ENCODE peak calls at places on chromosomes 5 and 9, in nine cellular contexts. One of them, this sample, is unnamed.

GRCh38 chr5:179615203-179615602 is 8.3 kb downstream of the HNRNPH1 start:
- DNase-seq in upper lobe of right lung: no peak
- DNase-seq in kidney epithelial cell: no peak
- DNase-seq in adrenal gland: no peak
- DNase-seq in IMR-90: peak
- DNase-seq in fibroblast of the aortic adventitia: no peak
- DNase-seq in endothelial cell: no peak
- DNase-seq in endodermal cell: no peak
- DNase-seq in endothelial cell of umbilical vein: no peak
- DNase-seq in this sample: no peak

GRCh38 chr5:142977363-142978051 is 207.3 kb downstream of the ARHGAP26 start:
- DNase-seq in upper lobe of right lung: no peak
- DNase-seq in kidney epithelial cell: peak
- DNase-seq in adrenal gland: no peak
- DNase-seq in IMR-90: peak
- DNase-seq in fibroblast of the aortic adventitia: peak
- DNase-seq in endothelial cell: no peak
- DNase-seq in endodermal cell: peak
- DNase-seq in endothelial cell of umbilical vein: peak
- DNase-seq in this sample: no peak

GRCh38 chr5:139886213-139886612 is 90.6 kb downstream of the PSD2 start:
- DNase-seq in upper lobe of right lung: no peak
- DNase-seq in kidney epithelial cell: no peak
- DNase-seq in adrenal gland: no peak
- DNase-seq in IMR-90: no peak
- DNase-seq in fibroblast of the aortic adventitia: no peak
- DNase-seq in endothelial cell: no peak
- DNase-seq in endodermal cell: no peak
- DNase-seq in endothelial cell of umbilical vein: no peak
- DNase-seq in this sample: no peak

GRCh38 chr5:1508679-1509290 is 15.0 kb downstream of the LPCAT1 start:
- DNase-seq in upper lobe of right lung: peak
- DNase-seq in kidney epithelial cell: no peak
- DNase-seq in adrenal gland: peak
- DNase-seq in IMR-90: peak
- DNase-seq in fibroblast of the aortic adventitia: no peak
- DNase-seq in endothelial cell: no peak
- DNase-seq in endodermal cell: peak
- DNase-seq in endothelial cell of umbilical vein: no peak
- DNase-seq in this sample: no peak

GRCh38 chr9:81035171-81035570 is 654.2 kb downstream of the TLE1 start:
- DNase-seq in upper lobe of right lung: no peak
- DNase-seq in kidney epithelial cell: peak
- DNase-seq in adrenal gland: no peak
- DNase-seq in IMR-90: peak
- DNase-seq in fibroblast of the aortic adventitia: peak
- DNase-seq in endothelial cell: no peak
- DNase-seq in endodermal cell: no peak
- DNase-seq in endothelial cell of umbilical vein: no peak
- DNase-seq in this sample: no peak

GRCh38 chr9:34612788-34613390 is 992 bp upstream of the RPP25L start:
- DNase-seq in upper lobe of right lung: peak
- DNase-seq in kidney epithelial cell: no peak
- DNase-seq in adrenal gland: peak
- DNase-seq in IMR-90: peak
- DNase-seq in fibroblast of the aortic adventitia: peak
- DNase-seq in endothelial cell: peak
- DNase-seq in endodermal cell: peak
- DNase-seq in endothelial cell of umbilical vein: peak
- DNase-seq in this sample: peak

GRCh38 chr5:132677191-132677590 is 3.4 kb downstream of the IL4 start:
- DNase-seq in upper lobe of right lung: peak
- DNase-seq in kidney epithelial cell: peak
- DNase-seq in adrenal gland: peak
- DNase-seq in IMR-90: peak
- DNase-seq in fibroblast of the aortic adventitia: peak
- DNase-seq in endothelial cell: peak
- DNase-seq in endodermal cell: peak
- DNase-seq in endothelial cell of umbilical vein: peak
- DNase-seq in this sample: peak

GRCh38 chr5:53350991-53351770 is 129.2 kb upstream of the FST start:
- DNase-seq in upper lobe of right lung: no peak
- DNase-seq in kidney epithelial cell: no peak
- DNase-seq in adrenal gland: no peak
- DNase-seq in IMR-90: peak
- DNase-seq in fibroblast of the aortic adventitia: no peak
- DNase-seq in endothelial cell: peak
- DNase-seq in endodermal cell: no peak
- DNase-seq in endothelial cell of umbilical vein: no peak
- DNase-seq in this sample: no peak

GRCh38 chr9:136267261-136268111 is 21.9 kb upstream of the QSOX2 start:
- DNase-seq in upper lobe of right lung: peak
- DNase-seq in kidney epithelial cell: peak
- DNase-seq in adrenal gland: peak
- DNase-seq in IMR-90: peak
- DNase-seq in fibroblast of the aortic adventitia: peak
- DNase-seq in endothelial cell: peak
- DNase-seq in endodermal cell: peak
- DNase-seq in endothelial cell of umbilical vein: peak
- DNase-seq in this sample: peak

GRCh38 chr9:132575811-132576210 is 6.6 kb upstream of the BARHL1 start:
- DNase-seq in upper lobe of right lung: no peak
- DNase-seq in kidney epithelial cell: no peak
- DNase-seq in adrenal gland: no peak
- DNase-seq in IMR-90: no peak
- DNase-seq in fibroblast of the aortic adventitia: no peak
- DNase-seq in endothelial cell: no peak
- DNase-seq in endodermal cell: no peak
- DNase-seq in endothelial cell of umbilical vein: no peak
- DNase-seq in this sample: no peak

GRCh38 chr9:134368571-134368970 is 42.3 kb downstream of the RXRA start:
- DNase-seq in upper lobe of right lung: no peak
- DNase-seq in kidney epithelial cell: no peak
- DNase-seq in adrenal gland: no peak
- DNase-seq in IMR-90: no peak
- DNase-seq in fibroblast of the aortic adventitia: no peak
- DNase-seq in endothelial cell: no peak
- DNase-seq in endodermal cell: no peak
- DNase-seq in endothelial cell of umbilical vein: no peak
- DNase-seq in this sample: no peak

GRCh38 chr9:124593080-124594058 is 86.2 kb upstream of the NR5A1 start:
- DNase-seq in upper lobe of right lung: no peak
- DNase-seq in kidney epithelial cell: no peak
- DNase-seq in adrenal gland: no peak
- DNase-seq in IMR-90: peak
- DNase-seq in fibroblast of the aortic adventitia: no peak
- DNase-seq in endothelial cell: peak
- DNase-seq in endodermal cell: peak
- DNase-seq in endothelial cell of umbilical vein: no peak
- DNase-seq in this sample: no peak

GRCh38 chr5:68264024-68264956 is 48.7 kb downstream of the PIK3R1 start:
- DNase-seq in upper lobe of right lung: no peak
- DNase-seq in kidney epithelial cell: no peak
- DNase-seq in adrenal gland: peak
- DNase-seq in IMR-90: peak
- DNase-seq in fibroblast of the aortic adventitia: peak
- DNase-seq in endothelial cell: no peak
- DNase-seq in endodermal cell: no peak
- DNase-seq in endothelial cell of umbilical vein: peak
- DNase-seq in this sample: no peak

GRCh38 chr9:2015581-2016410 is 649 bp downstream of the SMARCA2 start:
- DNase-seq in upper lobe of right lung: peak
- DNase-seq in kidney epithelial cell: no peak
- DNase-seq in adrenal gland: peak
- DNase-seq in IMR-90: peak
- DNase-seq in fibroblast of the aortic adventitia: peak
- DNase-seq in endothelial cell: peak
- DNase-seq in endodermal cell: peak
- DNase-seq in endothelial cell of umbilical vein: peak
- DNase-seq in this sample: peak

GRCh38 chr5:119078071-119078846 is 7.4 kb downstream of the DMXL1 start:
- DNase-seq in upper lobe of right lung: no peak
- DNase-seq in kidney epithelial cell: no peak
- DNase-seq in adrenal gland: no peak
- DNase-seq in IMR-90: no peak
- DNase-seq in fibroblast of the aortic adventitia: no peak
- DNase-seq in endothelial cell: no peak
- DNase-seq in endodermal cell: no peak
- DNase-seq in endothelial cell of umbilical vein: no peak
- DNase-seq in this sample: no peak

GRCh38 chr9:137949260-137949659 is 71.7 kb downstream of the CACNA1B start:
- DNase-seq in upper lobe of right lung: no peak
- DNase-seq in kidney epithelial cell: no peak
- DNase-seq in adrenal gland: no peak
- DNase-seq in IMR-90: no peak
- DNase-seq in fibroblast of the aortic adventitia: no peak
- DNase-seq in endothelial cell: no peak
- DNase-seq in endodermal cell: no peak
- DNase-seq in endothelial cell of umbilical vein: no peak
- DNase-seq in this sample: no peak

GRCh38 chr5:159049844-159050318 is 49.8 kb downstream of the EBF1 start:
- DNase-seq in upper lobe of right lung: no peak
- DNase-seq in kidney epithelial cell: no peak
- DNase-seq in adrenal gland: no peak
- DNase-seq in IMR-90: peak
- DNase-seq in fibroblast of the aortic adventitia: peak
- DNase-seq in endothelial cell: no peak
- DNase-seq in endodermal cell: no peak
- DNase-seq in endothelial cell of umbilical vein: peak
- DNase-seq in this sample: no peak
- TF ChIP-seq CTCF in upper lobe of right lung: peak
- TF ChIP-seq CTCF in kidney epithelial cell: peak
- TF ChIP-seq CTCF in adrenal gland: peak
- TF ChIP-seq CTCF in IMR-90: peak
- TF ChIP-seq CTCF in fibroblast of the aortic adventitia: peak
- TF ChIP-seq CTCF in endothelial cell: no peak
- TF ChIP-seq CTCF in endodermal cell: peak
- TF ChIP-seq CTCF in endothelial cell of umbilical vein: peak
- TF ChIP-seq CTCF in this sample: no peak

GRCh38 chr9:4077499-4078102 is 222.3 kb downstream of the GLIS3 start:
- DNase-seq in upper lobe of right lung: peak
- DNase-seq in kidney epithelial cell: no peak
- DNase-seq in adrenal gland: peak
- DNase-seq in IMR-90: peak
- DNase-seq in fibroblast of the aortic adventitia: peak
- DNase-seq in endothelial cell: peak
- DNase-seq in endodermal cell: peak
- DNase-seq in endothelial cell of umbilical vein: peak
- DNase-seq in this sample: peak

GRCh38 chr9:4070266-4070665 is 229.6 kb downstream of the GLIS3 start:
- DNase-seq in upper lobe of right lung: no peak
- DNase-seq in kidney epithelial cell: no peak
- DNase-seq in adrenal gland: no peak
- DNase-seq in IMR-90: no peak
- DNase-seq in fibroblast of the aortic adventitia: no peak
- DNase-seq in endothelial cell: no peak
- DNase-seq in endodermal cell: no peak
- DNase-seq in endothelial cell of umbilical vein: no peak
- DNase-seq in this sample: no peak

GRCh38 chr9:4069457-4070162 is 230.3 kb downstream of the GLIS3 start:
- DNase-seq in upper lobe of right lung: no peak
- DNase-seq in kidney epithelial cell: no peak
- DNase-seq in adrenal gland: no peak
- DNase-seq in IMR-90: no peak
- DNase-seq in fibroblast of the aortic adventitia: no peak
- DNase-seq in endothelial cell: no peak
- DNase-seq in endodermal cell: no peak
- DNase-seq in endothelial cell of umbilical vein: no peak
- DNase-seq in this sample: no peak

GRCh38 chr9:4068914-4069313 is 231.0 kb downstream of the GLIS3 start:
- DNase-seq in upper lobe of right lung: no peak
- DNase-seq in kidney epithelial cell: no peak
- DNase-seq in adrenal gland: no peak
- DNase-seq in IMR-90: no peak
- DNase-seq in fibroblast of the aortic adventitia: no peak
- DNase-seq in endothelial cell: no peak
- DNase-seq in endodermal cell: no peak
- DNase-seq in endothelial cell of umbilical vein: no peak
- DNase-seq in this sample: no peak

DNA sequence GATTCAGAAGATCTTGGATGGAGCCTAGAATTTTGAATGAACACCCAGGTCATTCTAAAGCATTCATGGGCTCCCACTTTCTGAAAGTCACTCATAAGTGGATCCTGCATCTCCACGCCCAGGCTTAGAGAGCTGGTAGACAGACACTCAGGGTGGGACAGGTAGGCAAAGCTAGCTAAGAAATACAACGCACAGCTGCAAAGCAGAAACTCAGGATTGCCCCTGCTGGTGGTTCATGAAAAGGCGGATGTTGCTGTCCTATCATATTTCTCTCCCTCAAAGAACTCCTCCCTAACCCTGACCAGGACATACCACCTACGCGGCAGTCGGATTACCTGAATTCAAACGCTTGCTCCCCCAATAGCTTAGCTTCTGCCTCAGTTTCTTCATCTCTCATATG is 226.5 kb downstream of the GLIS3 start:
- DNase-seq in upper lobe of right lung: no peak
- DNase-seq in kidney epithelial cell: no peak
- DNase-seq in adrenal gland: no peak
- DNase-seq in IMR-90: no peak
- DNase-seq in fibroblast of the aortic adventitia: no peak
- DNase-seq in endothelial cell: peak
- DNase-seq in endodermal cell: peak
- DNase-seq in endothelial cell of umbilical vein: no peak
- DNase-seq in this sample: peak
- TF ChIP-seq CTCF in upper lobe of right lung: peak
- TF ChIP-seq CTCF in kidney epithelial cell: peak
- TF ChIP-seq CTCF in adrenal gland: peak
- TF ChIP-seq CTCF in IMR-90: peak
- TF ChIP-seq CTCF in fibroblast of the aortic adventitia: peak
- TF ChIP-seq CTCF in endothelial cell: peak
- TF ChIP-seq CTCF in endodermal cell: peak
- TF ChIP-seq CTCF in endothelial cell of umbilical vein: no peak
- TF ChIP-seq CTCF in this sample: no peak

GRCh38 chr9:122070728-122071127 is 22.4 kb downstream of the TTLL11 start:
- DNase-seq in upper lobe of right lung: no peak
- DNase-seq in kidney epithelial cell: no peak
- DNase-seq in adrenal gland: no peak
- DNase-seq in IMR-90: no peak
- DNase-seq in fibroblast of the aortic adventitia: no peak
- DNase-seq in endothelial cell: no peak
- DNase-seq in endodermal cell: no peak
- DNase-seq in endothelial cell of umbilical vein: no peak
- DNase-seq in this sample: no peak
- TF ChIP-seq CTCF in upper lobe of right lung: no peak
- TF ChIP-seq CTCF in kidney epithelial cell: no peak
- TF ChIP-seq CTCF in adrenal gland: no peak
- TF ChIP-seq CTCF in IMR-90: no peak
- TF ChIP-seq CTCF in fibroblast of the aortic adventitia: no peak
- TF ChIP-seq CTCF in endothelial cell: no peak
- TF ChIP-seq CTCF in endodermal cell: no peak
- TF ChIP-seq CTCF in endothelial cell of umbilical vein: no peak
- TF ChIP-seq CTCF in this sample: no peak

DNA sequence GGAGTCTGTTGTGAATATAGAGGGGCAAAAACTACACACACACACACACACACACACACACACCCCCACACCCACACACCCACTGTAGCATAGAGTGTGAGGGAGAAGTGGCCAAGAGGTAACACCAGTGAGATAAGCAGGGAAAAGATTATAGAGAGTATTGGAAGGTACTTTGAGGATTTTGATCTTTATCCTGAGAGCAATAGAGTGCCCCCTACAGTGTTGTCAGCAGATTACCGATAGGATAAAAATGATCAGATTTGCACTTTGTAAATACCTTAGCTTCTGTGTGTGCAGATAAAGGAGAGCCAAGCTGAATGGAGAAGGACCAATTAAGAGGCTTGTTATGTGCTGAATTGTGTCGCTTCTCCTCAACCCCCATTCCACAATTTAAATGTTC is 32.3 kb downstream of the ERCC6L2 start:
- DNase-seq in upper lobe of right lung: no peak
- DNase-seq in kidney epithelial cell: no peak
- DNase-seq in adrenal gland: no peak
- DNase-seq in IMR-90: no peak
- DNase-seq in fibroblast of the aortic adventitia: no peak
- DNase-seq in endothelial cell: no peak
- DNase-seq in endodermal cell: peak
- DNase-seq in endothelial cell of umbilical vein: no peak
- DNase-seq in this sample: no peak
- TF ChIP-seq CTCF in upper lobe of right lung: peak
- TF ChIP-seq CTCF in kidney epithelial cell: peak
- TF ChIP-seq CTCF in adrenal gland: no peak
- TF ChIP-seq CTCF in IMR-90: peak
- TF ChIP-seq CTCF in fibroblast of the aortic adventitia: no peak
- TF ChIP-seq CTCF in endothelial cell: peak
- TF ChIP-seq CTCF in endodermal cell: peak
- TF ChIP-seq CTCF in endothelial cell of umbilical vein: no peak
- TF ChIP-seq CTCF in this sample: no peak

This sample was measured in Calu3.